ENCODE peak calls at places on chromosomes 4 and X, in four cellular contexts. C is IMR-90, S is H9, L is H1. V is an unnamed sample. For H3K4me1, the result is how much of the 10 kb centered on the place peaks cover.

GRCh38 chr4:73701116-73701515 is 39.3 kb upstream of the CXCL8 start:
- DNase-seq in C (peak), S (no peak), L (no peak), V (no peak)

GRCh38 chr4:143882892-143883291 is 22.5 kb downstream of the GYPE start:
- DNase-seq in C (no peak), S (no peak), L (no peak), V (no peak)

GRCh38 chrX:27863813-27864212 is 56.0 kb downstream of the MAGEB10 start:
- DNase-seq in C (no peak), S (peak), L (peak), V (no peak)

GRCh38 chr4:139844057-139844456 is 178.4 kb downstream of the MGST2 start:
- DNase-seq in C (no peak), S (no peak), L (no peak), V (no peak)

GRCh38 chr4:36280555-36280954 is 861 bp upstream of the DTHD1 start:
- DNase-seq in C (no peak), S (peak), L (no peak), V (no peak)

GRCh38 chr4:35250771-35251170 is 993.5 kb downstream of the ARAP2 start:
- DNase-seq in C (no peak), S (no peak), L (no peak), V (no peak)

GRCh38 chrX:101415180-101416130 is 7.4 kb downstream of the HNRNPH2 start:
- DNase-seq in C (peak), S (peak), L (no peak), V (peak)

GRCh38 chrX:12370444-12371089 is 232.3 kb downstream of the FRMPD4 start:
- DNase-seq in C (peak), S (no peak), L (no peak), V (peak)

GRCh38 chr4:85102606-85103005 is 136.1 kb upstream of the WDFY3 start:
- DNase-seq in C (no peak), S (no peak), L (no peak), V (no peak)

GRCh38 chr4:185656467-185656890 is 121.2 kb upstream of the PDLIM3 start:
- DNase-seq in C (peak), S (peak), L (peak), V (peak)

GRCh38 chr4:75745721-75746199 is 21.4 kb downstream of the USO1 start:
- DNase-seq in C (no peak), S (no peak), L (no peak), V (no peak)

GRCh38 chrX:129876734-129877395 is 29.1 kb upstream of the UTP14A start:
- DNase-seq in C (peak), S (peak), L (no peak), V (no peak)

GRCh38 chrX:130896026-130896425 is 7.0 kb downstream of the ENOX2 start:
- DNase-seq in C (peak), S (no peak), L (no peak), V (no peak)

GRCh38 chrX:130081421-130082045 is 28.8 kb downstream of the ELF4 start:
- DNase-seq in C (no peak), S (no peak), L (no peak), V (peak)

GRCh38 chr4:38314663-38315062 is 349.3 kb upstream of the KLF3 start:
- DNase-seq in C (no peak), S (no peak), L (no peak), V (no peak)

GRCh38 chrX:1492421-1493012 is 39.8 kb upstream of the ASMTL start:
- DNase-seq in C (no peak), S (no peak), L (no peak), V (no peak)

GRCh38 chrX:1493877-1494510 is 41.3 kb upstream of the ASMTL start:
- DNase-seq in C (no peak), S (peak), L (peak), V (no peak)

GRCh38 chrX:1493317-1493856 is 40.7 kb upstream of the ASMTL start:
- DNase-seq in C (no peak), S (no peak), L (no peak), V (no peak)

GRCh38 chrX:1491851-1492349 is 39.2 kb upstream of the ASMTL start:
- DNase-seq in C (no peak), S (peak), L (peak), V (no peak)

DNA sequence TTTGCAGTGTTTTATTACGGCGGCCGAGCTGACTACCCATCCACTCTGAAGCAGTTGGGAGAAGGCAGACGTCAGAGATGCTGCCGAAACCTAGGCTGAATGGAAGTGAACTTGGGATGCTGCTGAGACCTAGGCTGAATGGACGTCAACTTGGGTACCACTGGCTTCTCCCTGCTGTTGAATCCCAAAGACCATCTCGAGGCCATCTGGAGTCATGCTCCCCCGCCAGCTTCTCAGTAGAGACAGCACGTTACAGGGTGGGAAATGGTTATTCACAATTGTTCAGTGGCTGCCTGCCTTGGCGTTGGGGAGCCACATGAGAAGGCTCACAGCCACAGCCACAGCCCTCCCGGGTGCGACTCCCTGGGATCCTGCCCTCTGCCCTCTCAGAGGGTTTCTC is 40.9 kb downstream of the P2RY8 start:
- DNase-seq in C (no peak), S (no peak), L (no peak), V (no peak)
- H3K4me2 ChIP-seq in C (no peak), S (no peak), L (no peak), V (no peak)

GRCh38 chr4:3200423-3201090 is 48.4 kb upstream of the MSANTD1 start:
- DNase-seq in C (no peak), S (no peak), L (no peak), V (peak)

GRCh38 chr4:3199661-3200422 is 49.1 kb upstream of the MSANTD1 start:
- DNase-seq in C (no peak), S (no peak), L (no peak), V (peak)

GRCh38 chr4:3198906-3199305 is 50.1 kb upstream of the MSANTD1 start:
- DNase-seq in C (no peak), S (no peak), L (no peak), V (peak)

GRCh38 chr4:3196670-3197359 is 52.1 kb upstream of the MSANTD1 start:
- DNase-seq in C (no peak), S (no peak), L (no peak), V (peak)

DNA sequence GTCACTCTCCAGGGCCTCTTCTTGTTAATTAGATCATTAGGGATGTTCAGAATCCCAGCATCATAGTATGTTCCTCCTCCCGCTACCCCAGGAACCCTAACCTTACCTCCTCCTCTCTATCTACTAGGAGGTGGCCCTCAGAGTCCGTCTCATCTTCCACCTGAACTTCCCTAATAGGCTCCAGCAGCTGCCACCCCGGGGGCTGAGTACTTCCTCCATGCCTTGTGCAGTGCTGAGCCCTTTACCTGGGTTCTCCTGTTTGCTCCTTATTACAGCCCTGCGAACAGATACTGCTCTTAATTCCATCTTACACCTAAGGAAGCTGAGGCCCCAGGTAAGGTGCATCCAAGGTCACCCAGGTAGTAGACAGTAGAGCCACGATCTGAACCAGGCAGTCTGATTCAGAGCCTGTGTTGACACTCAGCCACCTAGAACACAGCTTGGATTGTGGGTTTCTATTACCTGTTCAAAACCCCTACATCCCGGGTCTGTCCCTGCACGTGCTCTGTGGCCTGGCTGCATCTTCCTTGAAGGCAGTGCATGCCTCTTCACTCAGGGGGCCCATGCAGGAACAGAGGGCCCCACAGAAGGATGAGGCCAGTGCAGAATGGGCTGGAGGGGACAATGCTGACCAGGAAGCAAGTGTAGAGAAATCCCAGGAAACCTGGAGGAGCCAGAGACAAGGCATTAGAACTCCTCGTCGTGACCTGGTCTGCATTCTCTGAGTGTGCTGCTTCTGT is 51.4 kb upstream of the MSANTD1 start:
- DNase-seq in C (no peak), S (no peak), L (no peak), V (peak)
- H3K4me1 ChIP-seq in C (under half), S (under half), L (under half), V (under half)

DNA sequence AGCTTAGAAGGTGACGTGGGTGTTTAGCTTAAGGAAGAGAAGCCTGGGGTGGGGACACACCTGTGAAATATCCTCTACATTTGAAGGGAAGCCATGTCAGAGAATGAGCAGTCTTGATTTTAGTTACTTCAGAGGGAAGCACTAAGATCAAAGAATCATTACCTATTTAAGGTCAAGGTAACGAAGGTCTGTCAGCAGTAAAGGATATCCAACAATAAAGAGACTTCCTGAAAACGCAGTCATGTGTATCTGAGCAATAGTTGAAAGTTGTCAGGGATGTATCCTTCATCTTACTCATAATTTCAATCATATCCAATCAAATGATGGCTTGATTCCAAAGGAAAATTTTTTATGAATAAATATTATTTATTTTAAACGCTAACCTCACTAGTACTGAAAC is 33.5 kb downstream of the IGFBP7 start:
- DNase-seq in C (no peak), S (no peak), L (no peak), V (no peak)
- H3K4me2 ChIP-seq in C (no peak), S (no peak), L (no peak), V (no peak)

GRCh38 chr4:6751611-6752485 is 30.7 kb upstream of the KIAA0232 start:
- DNase-seq in C (peak), S (no peak), L (no peak), V (no peak)

GRCh38 chr4:6747690-6748068 is 31.7 kb downstream of the BLOC1S4 start:
- DNase-seq in C (no peak), S (no peak), L (no peak), V (no peak)

GRCh38 chr4:6748286-6748685 is 32.3 kb downstream of the BLOC1S4 start:
- DNase-seq in C (no peak), S (no peak), L (no peak), V (no peak)

GRCh38 chr4:6750302-6751221 is 32.0 kb upstream of the KIAA0232 start:
- DNase-seq in C (no peak), S (no peak), L (no peak), V (no peak)

GRCh38 chr4:6749340-6750171 is 33.0 kb upstream of the KIAA0232 start:
- DNase-seq in C (peak), S (no peak), L (no peak), V (peak)
- H3K4me1 ChIP-seq in C (under half), S (under half), L (under half), V (under half)

GRCh38 chr4:173860079-173860478 is 330.1 kb upstream of the HAND2 start:
- DNase-seq in C (no peak), S (no peak), L (no peak), V (no peak)

GRCh38 chr4:173857828-173858227 is 327.8 kb upstream of the HAND2 start:
- DNase-seq in C (no peak), S (no peak), L (no peak), V (no peak)

GRCh38 chr4:173859091-173859713 is 329.2 kb upstream of the HAND2 start:
- DNase-seq in C (no peak), S (no peak), L (no peak), V (no peak)

GRCh38 chr4:173866289-173866688 is 336.3 kb upstream of the HAND2 start:
- DNase-seq in C (no peak), S (no peak), L (no peak), V (no peak)

DNA sequence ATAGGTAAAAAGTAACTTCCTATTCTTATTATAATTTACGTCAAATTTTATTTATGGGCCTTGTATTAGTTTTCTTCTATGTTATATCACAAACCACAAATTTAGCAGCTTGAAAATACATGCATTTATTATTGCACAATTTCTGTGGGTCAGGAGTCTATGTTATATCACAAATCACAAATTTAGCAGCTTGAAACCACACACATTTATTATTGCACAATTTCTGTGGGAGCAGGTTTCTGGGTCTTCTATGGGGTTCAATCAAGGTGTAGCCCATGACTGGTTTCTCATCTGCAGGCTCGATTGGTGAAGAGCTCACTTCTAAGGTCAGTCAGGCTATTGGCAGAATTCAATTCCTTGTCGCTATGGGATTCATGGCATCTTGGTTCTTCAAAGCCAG is 332.7 kb upstream of the HAND2 start:
- DNase-seq in C (no peak), S (no peak), L (no peak), V (no peak)
- H3K4me2 ChIP-seq in C (no peak), S (no peak), L (no peak), V (no peak)

GRCh38 chr4:80454561-80454960 is 119.0 kb downstream of the CFAP299 start:
- DNase-seq in C (no peak), S (no peak), L (no peak), V (no peak)

GRCh38 chr4:80452055-80452454 is 116.5 kb downstream of the CFAP299 start:
- DNase-seq in C (no peak), S (no peak), L (no peak), V (no peak)

GRCh38 chr4:80454040-80454439 is 118.5 kb downstream of the CFAP299 start:
- DNase-seq in C (peak), S (no peak), L (no peak), V (no peak)

GRCh38 chr4:80448056-80448455 is 112.5 kb downstream of the CFAP299 start:
- DNase-seq in C (peak), S (no peak), L (no peak), V (no peak)

DNA sequence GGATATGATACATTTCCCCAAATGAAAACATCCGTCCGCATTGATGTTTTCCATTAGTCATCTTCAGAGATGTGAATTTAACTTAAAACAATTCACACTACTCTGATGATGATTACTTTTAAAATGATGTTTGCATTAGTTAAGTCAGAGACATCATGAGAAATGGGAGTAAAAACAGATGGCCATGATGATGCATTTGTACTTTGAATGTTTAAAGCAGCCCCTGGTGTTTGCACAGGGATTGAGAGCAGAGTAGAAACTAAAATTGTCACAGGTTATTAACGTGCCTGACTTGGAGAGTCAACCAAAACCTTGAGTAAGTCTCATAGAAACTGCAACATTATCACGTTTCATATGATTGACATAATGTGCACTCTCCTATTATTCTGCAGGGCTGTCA is 117.2 kb downstream of the CFAP299 start:
- DNase-seq in C (no peak), S (no peak), L (no peak), V (no peak)
- H3K4me1 ChIP-seq in C (under half), S (under half), L (under half), V (under half)

DNA sequence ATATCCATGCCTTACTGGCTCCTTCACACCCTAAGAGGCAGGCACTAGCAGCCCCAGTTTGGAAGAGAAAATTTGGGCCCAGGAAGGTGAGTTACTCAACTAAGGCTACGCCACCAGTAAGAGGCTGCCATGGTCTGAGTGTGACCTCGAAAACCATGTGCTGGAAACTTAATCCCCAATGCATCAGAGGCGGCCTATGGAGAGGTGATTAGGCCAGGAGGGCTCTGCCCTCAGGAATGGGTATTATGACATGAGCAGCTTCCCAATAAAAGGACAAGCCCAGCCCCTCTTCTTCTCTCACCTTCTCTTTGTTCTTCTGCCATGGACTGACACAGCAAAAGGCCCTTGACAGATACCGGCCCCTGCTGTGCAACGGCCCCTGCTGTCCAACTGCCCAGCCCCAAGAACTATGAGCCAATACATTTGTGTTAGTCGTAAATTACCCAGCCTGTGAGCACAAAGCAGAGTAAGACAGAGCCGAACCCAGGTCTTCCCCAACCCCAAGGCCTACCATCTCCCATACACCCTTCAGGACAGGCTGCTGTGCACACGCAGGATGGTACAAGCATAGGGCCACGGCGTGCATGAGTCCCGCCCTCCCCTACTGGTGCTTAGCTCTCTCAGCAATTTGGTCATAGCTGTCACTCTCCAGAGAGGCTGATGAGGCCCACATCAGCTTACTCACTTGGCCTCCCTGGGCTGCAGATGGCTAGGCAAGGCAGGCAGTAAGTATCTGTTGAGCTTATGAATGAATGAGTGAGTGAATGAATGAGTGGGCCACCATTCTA is 14.2 kb downstream of the WDR1 start:
- DNase-seq in C (no peak), S (no peak), L (no peak), V (peak)
- H3K4me2 ChIP-seq in C (no peak), S (no peak), L (peak), V (no peak)

V was measured in osteoblast.